ENCODE peak calls at places on chromosomes 2 and 18, in eight cellular contexts. P is H7, A is AG08396, I is T-helper 9 cell, K is HTR-8/SVneo, J is NCI-H1092, C is mesenteric fat pad, T is A549. Y is an unnamed sample.
A peak's percentile ranks its signal among the peaks of the same experiment; 100 is the strongest.

GRCh38 chr2:207073791-207074678 is 91.7 kb downstream of the KLF7 start:
- DNase-seq in P (no peak), A (no peak), I (no peak), K (peak; percentile 14), J (peak; percentile 8), C (no peak), T (no peak), Y (no peak)

GRCh38 chr2:177784449-177784845 is 288.1 kb downstream of the PDE11A start:
- DNase-seq in P (no peak), A (peak; percentile 8), I (no peak), K (no peak), J (no peak), C (no peak), T (no peak), Y (peak; percentile 62)

GRCh38 chr2:237861-238260 is 26.0 kb downstream of the SH3YL1 start:
- DNase-seq in P (no peak), A (no peak), I (no peak), K (no peak), J (no peak), C (no peak), T (no peak), Y (no peak)

GRCh38 chr2:23561088-23561487 is 176.1 kb downstream of the KLHL29 start:
- DNase-seq in P (no peak), A (peak; percentile 40), I (no peak), K (no peak), J (no peak), C (no peak), T (no peak), Y (no peak)

GRCh38 chr18:26549103-26549485 is 741 bp upstream of the KCTD1 start:
- DNase-seq in P (peak; percentile 78), A (peak; percentile 34), I (no peak), K (no peak), J (no peak), C (no peak), T (no peak), Y (peak; percentile 23)

GRCh38 chr18:12518326-12518725 is 110.6 kb downstream of the PRELID3A start:
- DNase-seq in P (no peak), A (no peak), I (no peak), K (no peak), J (no peak), C (no peak), T (no peak), Y (no peak)

GRCh38 chr2:31108887-31109286 is 29.4 kb downstream of the GALNT14 start:
- DNase-seq in P (no peak), A (no peak), I (no peak), K (no peak), J (no peak), C (no peak), T (no peak), Y (no peak)

GRCh38 chr2:233706720-233707119 is 6.0 kb upstream of the UGT1A5 start:
- DNase-seq in P (no peak), A (peak; percentile 16), I (no peak), K (no peak), J (no peak), C (no peak), T (no peak), Y (peak; percentile 81)

GRCh38 chr2:120681696-120682288 is 53.9 kb upstream of the GLI2 start:
- DNase-seq in P (no peak), A (no peak), I (no peak), K (no peak), J (no peak), C (peak; percentile 72), T (no peak), Y (no peak)

GRCh38 chr2:60445684-60446184 is 107.7 kb downstream of the BCL11A start:
- DNase-seq in P (no peak), A (no peak), I (no peak), K (no peak), J (no peak), C (no peak), T (no peak), Y (peak; percentile 13)

GRCh38 chr2:79437416-79438281 is 75.2 kb upstream of the CTNNA2 start:
- DNase-seq in P (no peak), A (no peak), I (no peak), K (peak; percentile 7), J (no peak), C (no peak), T (no peak), Y (peak; percentile 61)

GRCh38 chr18:46335551-46336059 is 231.4 kb downstream of the HAUS1 start:
- DNase-seq in P (peak; percentile 93), A (no peak), I (no peak), K (no peak), J (peak; percentile 39), C (peak; percentile 75), T (no peak), Y (peak; percentile 27)

GRCh38 chr2:176188218-176188968 is at the start of gene HOXD1:
- DNase-seq in P (peak; percentile 95), A (peak; percentile 76), I (no peak), K (peak; percentile 80), J (peak; percentile 32), C (no peak), T (peak; percentile 78), Y (no peak)

GRCh38 chr2:68115965-68116364 is 41.7 kb upstream of the PNO1 start:
- DNase-seq in P (no peak), A (no peak), I (no peak), K (no peak), J (no peak), C (no peak), T (no peak), Y (no peak)

GRCh38 chr2:3454802-3455201 is 64.5 kb downstream of the ADI1 start:
- DNase-seq in P (peak; percentile 52), A (no peak), I (no peak), K (no peak), J (no peak), C (no peak), T (no peak), Y (no peak)

GRCh38 chr2:47907097-47907781 is 941 bp upstream of the FBXO11 start:
- DNase-seq in P (no peak), A (no peak), I (peak; percentile 22), K (no peak), J (no peak), C (no peak), T (no peak), Y (no peak)

GRCh38 chr2:59935005-59935404 is 618.4 kb downstream of the BCL11A start:
- DNase-seq in P (no peak), A (no peak), I (no peak), K (no peak), J (no peak), C (no peak), T (no peak), Y (no peak)

GRCh38 chr2:112183327-112184025 is 45.3 kb downstream of the FBLN7 start:
- DNase-seq in P (peak; percentile 13), A (no peak), I (no peak), K (no peak), J (no peak), C (no peak), T (no peak), Y (no peak)

GRCh38 chr2:220071716-220072115 is 444.3 kb downstream of the SLC4A3 start:
- DNase-seq in P (no peak), A (no peak), I (no peak), K (no peak), J (no peak), C (no peak), T (no peak), Y (peak; percentile 14)

GRCh38 chr2:28129955-28130695 is 239.6 kb downstream of the BABAM2 start:
- DNase-seq in P (no peak), A (peak; percentile 7), I (no peak), K (no peak), J (no peak), C (no peak), T (no peak), Y (no peak)